ENCODE peak calls at places on chromosomes 16 and 17, in eight cellular contexts. S, W, J, X, N, K, Y and O are unnamed samples.

GRCh38 chr17:850828-851759 is 68.9 kb downstream of the MRM3 start:
- DNase-seq in X (no peak), W (no peak), K (peak; percentile 50), Y (no peak), N (no peak), J (no peak), S (no peak), O (no peak)

GRCh38 chr17:65415991-65416390 is 145.5 kb downstream of the AXIN2 start:
- DNase-seq in W (no peak), X (no peak), J (no peak), N (no peak), S (no peak), Y (no peak), K (no peak), O (no peak)

GRCh38 chr16:17173134-17173729 is 297.5 kb downstream of the XYLT1 start:
- DNase-seq in Y (peak; percentile 50), J (peak; percentile 60), S (no peak), X (no peak), N (no peak), K (no peak), W (no peak), O (no peak)

GRCh38 chr17:142102-142661 is 4.8 kb downstream of the SCGB1C2 start:
- DNase-seq in X (peak; percentile 94), K (peak; percentile 43), Y (no peak), N (no peak), W (peak; percentile 80), J (no peak), S (no peak), O (peak; percentile 85)

GRCh38 chr17:7824021-7824924 is 9.7 kb upstream of the KDM6B start:
- DNase-seq in X (no peak), W (no peak), J (peak; percentile 8), K (no peak), S (no peak), N (no peak), Y (no peak), O (no peak)

GRCh38 chr17:44842748-44843147 is 4.9 kb upstream of the HIGD1B start:
- DNase-seq in K (peak; percentile 55), Y (no peak), S (no peak), W (no peak), X (no peak), J (no peak), N (no peak), O (no peak)

GRCh38 chr16:69463876-69464275 is 39.5 kb downstream of the CYB5B start:
- DNase-seq in J (no peak), S (no peak), Y (no peak), N (no peak), X (no peak), W (no peak), K (no peak), O (no peak)

GRCh38 chr16:19745286-19746018 is 27.4 kb downstream of the IQCK start:
- DNase-seq in K (no peak), W (no peak), X (no peak), J (no peak), Y (no peak), N (no peak), S (no peak), O (no peak)

GRCh38 chr16:3577302-3577752 is at the start of gene NLRC3:
- DNase-seq in X (no peak), K (no peak), W (no peak), Y (no peak), J (no peak), S (no peak), N (no peak), O (no peak)

GRCh38 chr17:82491196-82491530 is 28.4 kb upstream of the FOXK2 start:
- DNase-seq in K (no peak), N (no peak), W (no peak), J (no peak), Y (no peak), S (no peak), X (no peak), O (no peak)